ENCODE peak calls at places on chromosomes 12 and 14, in six cellular contexts. Q is pancreas, X is IMR-90, A is endodermal cell, G is HepG2, J is left ventricle myocardium inferior. I is an unnamed sample.

GRCh38 chr12:111105294-111105693 is 184.9 kb upstream of the MYL2 start:
- DNase-seq in G (no peak), Q (no peak), X (no peak), J (no peak), A (no peak), I (no peak)

GRCh38 chr12:47995976-47996375 is 8.3 kb downstream of the COL2A1 start:
- DNase-seq in X (peak; percentile 76), G (no peak), Q (no peak), A (no peak), J (no peak), I (peak; percentile 74)

GRCh38 chr12:18454330-18454729 is 193.0 kb downstream of the PIK3C2G start:
- DNase-seq in Q (no peak), J (no peak), G (no peak), X (no peak), A (peak; percentile 75), I (peak; percentile 6)

GRCh38 chr14:22560638-22561365 is 28.2 kb downstream of the DAD1 start:
- DNase-seq in G (peak; percentile 85), Q (no peak), A (no peak), J (no peak), X (no peak), I (no peak)

GRCh38 chr12:63294327-63294632 is 143.3 kb upstream of the AVPR1A start:
- DNase-seq in A (no peak), Q (no peak), X (peak; percentile 66), J (no peak), G (peak; percentile 76), I (peak; percentile 57)

GRCh38 chr14:74326369-74327152 is 21.7 kb upstream of the VRTN start:
- DNase-seq in A (peak; percentile 98), X (no peak), J (no peak), G (peak; percentile 26), Q (no peak), I (no peak)

GRCh38 chr12:23540572-23540971 is 408.9 kb downstream of the SOX5 start:
- DNase-seq in X (no peak), G (no peak), J (no peak), Q (no peak), A (no peak), I (no peak)

GRCh38 chr14:33900706-33901105 is 50.2 kb downstream of the EGLN3 start:
- DNase-seq in G (no peak), J (no peak), Q (no peak), A (no peak), X (no peak), I (no peak)

GRCh38 chr14:79598339-79598738 is 613.0 kb downstream of the DIO2 start:
- DNase-seq in J (no peak), X (peak; percentile 84), A (no peak), Q (no peak), G (no peak), I (peak; percentile 46)

GRCh38 chr12:132600048-132601032 is 10.0 kb downstream of the LRCOL1 start:
- DNase-seq in A (peak; percentile 96), J (peak; percentile 73), Q (peak; percentile 71), G (peak; percentile 54), X (peak; percentile 61), I (peak; percentile 64)

GRCh38 chr14:100702590-100702989 is 24.1 kb upstream of the DLK1 start:
- DNase-seq in Q (no peak), A (no peak), G (no peak), J (no peak), X (no peak), I (no peak)

GRCh38 chr12:114673169-114673833 is 10.7 kb downstream of the TBX3 start:
- DNase-seq in A (peak; percentile 75), Q (no peak), G (no peak), X (peak; percentile 93), J (no peak), I (peak; percentile 80)

GRCh38 chr12:70196732-70197361 is 46.4 kb upstream of the CNOT2 start:
- DNase-seq in A (no peak), Q (no peak), X (no peak), J (no peak), G (no peak), I (peak; percentile 61)

GRCh38 chr12:51721281-51721940 is 127.1 kb downstream of the FIGNL2 start:
- DNase-seq in G (no peak), A (peak; percentile 92), X (peak; percentile 36), Q (peak; percentile 48), J (peak; percentile 19), I (no peak)

GRCh38 chr14:67186369-67186768 is 2.9 kb upstream of the GARIN2 start:
- DNase-seq in A (no peak), Q (no peak), J (no peak), X (no peak), G (no peak), I (no peak)

GRCh38 chr12:65885312-65885711 is 61.0 kb downstream of the HMGA2 start:
- DNase-seq in X (peak; percentile 35), Q (no peak), A (no peak), G (no peak), J (no peak), I (peak; percentile 71)

GRCh38 chr12:123126294-123127144 is 24.4 kb downstream of the PITPNM2 start:
- DNase-seq in X (peak; percentile 98), A (peak; percentile 76), J (no peak), Q (no peak), G (peak; percentile 83), I (peak; percentile 99)
- TF ChIP-seq CTCF in X (peak; percentile 38), A (peak; percentile 57), J (no peak), Q (no peak), G (no peak), I (peak; percentile 55)

DNA sequence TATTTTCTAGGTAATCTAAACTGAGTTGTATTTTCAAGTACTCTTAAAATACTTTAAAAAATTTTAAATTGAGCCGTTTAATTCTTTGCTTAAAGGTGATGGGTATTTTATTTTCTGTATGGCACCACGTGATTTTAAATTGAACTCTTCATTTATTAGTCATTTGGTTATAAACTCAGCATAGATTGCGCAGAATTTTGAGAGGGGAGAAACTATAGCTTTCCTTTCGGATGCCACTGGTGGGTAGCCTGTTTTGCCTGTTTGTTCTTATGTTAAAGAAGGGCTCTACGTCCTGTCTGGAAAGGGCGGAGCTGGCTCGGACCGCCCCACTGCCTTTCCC is 411 bp upstream of the STYX start:
- DNase-seq in X (no peak), Q (no peak), A (no peak), G (no peak), J (no peak), I (no peak)
- H3K4me3 ChIP-seq in X (peak overlapping the region; percentile 44), Q (peak overlapping the region; percentile 93), A (peak overlapping the region; percentile 67), G (peak overlapping the region; percentile 51), J (peak overlapping the region; percentile 99), I (peak overlapping the region; percentile 45)

DNA sequence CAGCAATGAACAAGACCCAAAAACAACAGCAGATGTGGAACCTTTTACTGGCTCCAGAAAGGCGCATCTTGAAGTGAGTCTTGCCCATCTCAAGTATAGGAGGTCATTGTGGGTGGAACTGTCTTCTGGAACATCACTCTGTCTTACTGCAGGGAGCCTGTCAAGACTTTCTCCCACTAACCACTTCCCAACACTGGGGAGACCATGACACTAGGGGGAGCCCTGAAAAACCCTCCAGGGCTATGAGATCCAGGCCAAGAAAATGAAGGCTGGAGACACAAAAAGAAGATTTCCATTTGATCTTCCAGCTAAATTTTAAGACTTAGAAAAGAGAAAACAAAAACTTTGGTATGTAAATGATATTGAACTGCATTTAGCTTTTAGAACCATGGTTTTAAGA is 13.5 kb upstream of the ATG14 start:
- DNase-seq in G (no peak), A (no peak), J (no peak), X (no peak), Q (no peak), I (no peak)
- TF ChIP-seq CTCF in G (peak; percentile 47), A (no peak), J (no peak), X (no peak), Q (no peak), I (peak; percentile 30)

GRCh38 chr14:76760331-76761197 is 704 bp upstream of the VASH1 start:
- DNase-seq in J (no peak), X (no peak), G (no peak), A (peak; percentile 38), Q (no peak), I (no peak)
- H3K4me3 ChIP-seq in J (peak overlapping the region; percentile 93), X (peak overlapping the region; percentile 87), G (peak overlapping the region; percentile 59), A (peak overlapping the region; percentile 82), Q (peak overlapping the region; percentile 83), I (peak overlapping the region; percentile 76)

DNA sequence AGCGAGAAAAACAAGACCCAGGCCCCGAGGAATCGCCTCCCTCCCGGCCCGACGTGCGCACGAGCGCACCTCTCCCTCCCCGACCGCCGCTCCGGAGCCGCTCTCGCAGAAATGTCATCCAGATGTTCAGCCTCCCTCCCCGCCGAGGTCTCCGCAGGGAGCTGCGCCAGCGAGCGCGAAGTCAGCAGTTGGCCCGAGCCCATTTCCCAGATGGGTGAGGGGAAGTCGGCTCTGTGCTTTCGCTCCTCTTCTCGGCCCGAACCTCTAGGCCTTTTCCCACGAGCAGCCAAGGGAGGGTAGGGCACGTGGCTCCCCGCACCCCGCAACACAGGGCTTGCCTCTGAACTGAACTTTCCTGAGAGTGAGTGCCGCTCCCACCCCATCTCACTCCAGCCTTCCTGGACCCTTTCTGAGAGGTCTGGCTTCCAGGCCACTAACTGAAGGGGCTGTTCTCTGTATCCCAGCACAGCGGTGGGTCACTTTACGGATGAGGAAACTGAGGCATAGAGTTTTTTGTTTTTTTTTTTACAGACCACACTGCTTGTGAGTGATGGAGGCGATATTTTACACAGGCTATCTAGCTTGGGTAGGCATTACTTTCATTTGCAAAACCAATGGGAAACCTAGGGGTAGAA is 1.0 kb upstream of the TGFB3 start:
- DNase-seq in G (no peak), X (peak; percentile 61), Q (peak; percentile 93), A (no peak), J (peak; percentile 82), I (peak; percentile 78)
- TF ChIP-seq CTCF in G (no peak), X (no peak), Q (no peak), A (peak; percentile 19), J (peak; percentile 36), I (no peak)

GRCh38 chr12:57851552-57852186 is 5.1 kb upstream of the CTDSP2 start:
- DNase-seq in J (no peak), G (no peak), X (no peak), A (no peak), Q (no peak), I (no peak)
- H3K4me3 ChIP-seq in J (peak overlapping the region; percentile 67), G (no peak overlapping the region), X (no peak overlapping the region), A (no peak overlapping the region), Q (no peak overlapping the region), I (no peak overlapping the region)

GRCh38 chr12:109253913-109254544 is 55.1 kb downstream of the FOXN4 start:
- DNase-seq in Q (no peak), X (no peak), G (no peak), J (no peak), A (no peak), I (no peak)

GRCh38 chr12:109256011-109256410 is 53.1 kb downstream of the FOXN4 start:
- DNase-seq in Q (no peak), X (no peak), G (no peak), A (no peak), J (no peak), I (no peak)

GRCh38 chr12:109258201-109258600 is 50.9 kb downstream of the FOXN4 start:
- DNase-seq in J (no peak), Q (no peak), G (no peak), A (no peak), X (no peak), I (no peak)

GRCh38 chr12:109252799-109253198 is 56.3 kb downstream of the FOXN4 start:
- DNase-seq in G (no peak), Q (no peak), J (no peak), X (no peak), A (no peak), I (no peak)

GRCh38 chr12:109255377-109255776 is 53.7 kb downstream of the FOXN4 start:
- DNase-seq in J (no peak), A (peak; percentile 84), G (peak; percentile 24), X (peak; percentile 21), Q (no peak), I (peak; percentile 32)
- TF ChIP-seq CTCF in J (no peak), A (peak; percentile 67), G (peak; percentile 63), X (peak; percentile 33), Q (no peak), I (peak; percentile 19)